ENCODE peak calls at places on chromosomes 3 and 15, in five cellular contexts. F, A, X, I and H are unnamed samples.

GRCh38 chr3:148631124-148631903 is 66.4 kb upstream of the AGTR1 start:
- DNase-seq in F (no peak), A (no peak), X (no peak), I (no peak), H (peak)

GRCh38 chr3:159263750-159264561 is 462.1 kb downstream of the MFSD1 start:
- DNase-seq in F (no peak), A (peak), X (peak), I (no peak), H (peak)

GRCh38 chr3:4994823-4995499 is 15.7 kb downstream of the BHLHE40 start:
- DNase-seq in F (peak), A (peak), X (peak), I (no peak), H (peak)

GRCh38 chr15:96701443-96701842 is 370.9 kb downstream of the NR2F2 start:
- DNase-seq in F (no peak), A (no peak), X (no peak), I (no peak), H (no peak)

GRCh38 chr3:38640661-38641441 is 8.6 kb downstream of the SCN5A start:
- DNase-seq in F (peak), A (no peak), X (no peak), I (no peak), H (no peak)

GRCh38 chr3:194105292-194105691 is 30.7 kb upstream of the HES1 start:
- DNase-seq in F (no peak), A (no peak), X (no peak), I (no peak), H (no peak)

GRCh38 chr3:114558271-114558670 is 264.4 kb downstream of the TIGIT start:
- DNase-seq in F (no peak), A (peak), X (no peak), I (no peak), H (peak)

GRCh38 chr15:42444415-42445063 is 46.4 kb downstream of the ZNF106 start:
- DNase-seq in F (no peak), A (peak), X (no peak), I (no peak), H (no peak)

GRCh38 chr3:185995352-185995751 is 57.5 kb upstream of the TRA2B start:
- DNase-seq in F (no peak), A (peak), X (no peak), I (no peak), H (peak)